ENCODE peak calls at places on chromosomes 5 and 9, in six cellular contexts. D is MM.1S, I is neural progenitor cell, M is HCT116, S is PC-3, B is GM23248. Z is an unnamed sample. For H3K9me3, the result is how much of the 10 kb centered on the place peaks cover.

GRCh38 chr9:16213781-16214515 is 656.5 kb downstream of the BNC2 start:
- DNase-seq in D (no peak), I (no peak), M (no peak), S (peak), B (peak), Z (peak)

GRCh38 chr5:175878544-175879438 is 7.4 kb downstream of the CPLX2 start:
- DNase-seq in D (no peak), I (peak), M (no peak), S (no peak), B (peak), Z (peak)

GRCh38 chr9:81225586-81225985 is 463.8 kb downstream of the TLE1 start:
- DNase-seq in D (no peak), I (no peak), M (no peak), S (no peak), B (no peak), Z (no peak)

GRCh38 chr5:147290261-147290660 is 55.4 kb downstream of the STK32A start:
- DNase-seq in D (no peak), I (peak), M (no peak), S (no peak), B (no peak), Z (no peak)

GRCh38 chr9:98085955-98086354 is 29.4 kb downstream of the NANS start:
- DNase-seq in D (no peak), I (peak), M (no peak), S (peak), B (no peak), Z (no peak)

GRCh38 chr9:108859459-108860114 is 2.5 kb upstream of the ACTL7A start:
- DNase-seq in D (no peak), I (no peak), M (no peak), S (no peak), B (no peak), Z (no peak)

GRCh38 chr9:23492126-23493002 is 333.7 kb downstream of the ELAVL2 start:
- DNase-seq in D (peak), I (peak), M (no peak), S (peak), B (peak), Z (peak)

GRCh38 chr5:109553826-109554225 is 135.9 kb upstream of the MAN2A1 start:
- DNase-seq in D (no peak), I (no peak), M (no peak), S (no peak), B (no peak), Z (no peak)

GRCh38 chr5:41852293-41852692 is 17.9 kb downstream of the OXCT1 start:
- DNase-seq in D (no peak), I (no peak), M (no peak), S (no peak), B (no peak), Z (no peak)

GRCh38 chr9:4666042-4666699 is at the start of gene SPATA6L:
- DNase-seq in D (no peak), I (peak), M (no peak), S (peak), B (peak), Z (peak)

GRCh38 chr5:109225695-109226094 is 184.1 kb downstream of the PJA2 start:
- DNase-seq in D (no peak), I (no peak), M (no peak), S (no peak), B (no peak), Z (peak)

GRCh38 chr9:125472926-125473701 is 211.5 kb downstream of the GAPVD1 start:
- DNase-seq in D (no peak), I (peak), M (no peak), S (no peak), B (peak), Z (peak)

GRCh38 chr9:133679056-133679455 is 42.9 kb downstream of the DBH start:
- DNase-seq in D (no peak), I (no peak), M (no peak), S (no peak), B (no peak), Z (no peak)

GRCh38 chr5:35073168-35073567 is 25.4 kb upstream of the AGXT2 start:
- DNase-seq in D (no peak), I (no peak), M (no peak), S (no peak), B (no peak), Z (no peak)

GRCh38 chr5:96875805-96876291 is 452 bp upstream of the ERAP2 start:
- DNase-seq in D (peak), I (no peak), M (no peak), S (no peak), B (peak), Z (no peak)

GRCh38 chr9:38126730-38127129 is 57.7 kb upstream of the SHB start:
- DNase-seq in D (no peak), I (no peak), M (no peak), S (peak), B (no peak), Z (no peak)

GRCh38 chr9:122325124-122325523 is 45.7 kb upstream of the PTGS1 start:
- DNase-seq in D (no peak), I (no peak), M (no peak), S (no peak), B (peak), Z (no peak)

GRCh38 chr5:67221487-67222242 is 25.1 kb upstream of the CD180 start:
- DNase-seq in D (peak), I (no peak), M (no peak), S (no peak), B (no peak), Z (no peak)

GRCh38 chr5:178288373-178289368 is 56.1 kb upstream of the PHYKPL start:
- DNase-seq in D (no peak), I (peak), M (no peak), S (peak), B (peak), Z (peak)

GRCh38 chr5:10699281-10699874 is 61.7 kb downstream of the DAP start:
- DNase-seq in D (no peak), I (no peak), M (no peak), S (no peak), B (no peak), Z (no peak)

GRCh38 chr5:138789771-138790242 is 36.6 kb downstream of the CTNNA1 start:
- DNase-seq in D (peak), I (peak), M (peak), S (no peak), B (peak), Z (peak)

GRCh38 chr5:111942661-111943401 is 185.8 kb upstream of the NREP start:
- DNase-seq in D (no peak), I (no peak), M (no peak), S (no peak), B (peak), Z (no peak)

GRCh38 chr9:115008536-115008935 is 78.1 kb upstream of the TNFSF8 start:
- DNase-seq in D (no peak), I (peak), M (no peak), S (peak), B (peak), Z (peak)

GRCh38 chr9:115012476-115012875 is 82.1 kb upstream of the TNFSF8 start:
- DNase-seq in D (no peak), I (no peak), M (no peak), S (no peak), B (no peak), Z (no peak)

GRCh38 chr9:115004535-115004934 is 74.1 kb upstream of the TNFSF8 start:
- DNase-seq in D (no peak), I (no peak), M (no peak), S (no peak), B (peak), Z (no peak)

GRCh38 chr9:115002371-115003120 is 72.2 kb upstream of the TNFSF8 start:
- DNase-seq in D (no peak), I (no peak), M (no peak), S (no peak), B (peak), Z (no peak)

DNA sequence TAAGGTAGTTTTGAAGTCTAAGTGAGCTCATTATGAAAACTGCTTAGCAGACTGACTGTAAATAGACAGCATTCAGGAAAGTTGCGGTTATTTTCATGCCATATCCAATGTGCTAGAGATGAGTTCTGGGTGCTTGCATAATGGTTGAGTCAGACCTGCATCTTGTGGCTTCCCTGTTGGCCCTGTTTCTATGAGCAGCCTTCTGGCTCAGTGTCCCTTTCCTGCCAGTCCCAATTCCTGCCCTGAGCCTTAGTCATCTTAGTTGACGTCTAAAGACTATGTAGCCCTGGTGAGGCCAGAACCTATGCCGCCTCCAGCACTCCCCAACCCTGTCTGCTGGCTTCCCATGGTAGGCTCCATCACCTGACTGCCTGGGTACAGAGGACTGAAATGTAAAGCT is 76.3 kb upstream of the TNFSF8 start:
- DNase-seq in D (no peak), I (no peak), M (no peak), S (peak), B (peak), Z (no peak)
- H3K9me3 ChIP-seq in D (under half), I (under half), M (under half), S (under half), B (under half), Z (under half)

DNA sequence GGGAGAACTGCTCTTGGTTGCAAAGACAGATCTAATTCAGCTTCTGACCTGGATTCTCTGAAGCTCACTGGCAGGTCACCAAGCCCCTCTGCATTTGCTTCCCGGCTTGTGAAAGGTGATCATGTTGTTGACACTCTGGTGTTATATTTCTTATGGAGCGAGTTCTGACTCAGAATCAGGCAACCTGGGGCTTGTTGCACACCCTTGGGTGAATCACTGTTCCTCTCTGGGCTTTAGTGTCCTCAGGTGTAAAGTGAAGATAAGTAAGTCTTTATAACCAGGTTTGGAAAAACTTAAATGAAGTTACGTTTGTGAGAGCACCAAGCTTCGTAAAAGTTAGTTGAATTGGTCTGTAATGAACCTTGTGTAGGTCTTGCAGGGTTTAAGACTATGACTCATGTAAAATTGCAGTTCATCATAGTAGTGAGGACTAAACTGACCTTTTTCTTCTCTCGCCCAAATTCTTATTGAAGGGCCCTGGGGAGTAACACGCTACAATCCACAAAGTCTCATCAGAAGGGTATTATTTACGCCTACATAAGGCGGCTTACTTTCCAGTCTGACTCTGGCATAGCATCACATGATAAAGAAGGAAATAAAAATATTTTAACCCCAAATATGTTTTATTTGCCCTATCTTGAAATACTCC is 218.7 kb downstream of the TMEM38B start:
- DNase-seq in D (no peak), I (no peak), M (peak), S (peak), B (no peak), Z (peak)
- TF ChIP-seq EZH2phosphoT487 in D (no peak), I (no peak), M (no peak), S (no peak), B (no peak), Z (no peak)

DNA sequence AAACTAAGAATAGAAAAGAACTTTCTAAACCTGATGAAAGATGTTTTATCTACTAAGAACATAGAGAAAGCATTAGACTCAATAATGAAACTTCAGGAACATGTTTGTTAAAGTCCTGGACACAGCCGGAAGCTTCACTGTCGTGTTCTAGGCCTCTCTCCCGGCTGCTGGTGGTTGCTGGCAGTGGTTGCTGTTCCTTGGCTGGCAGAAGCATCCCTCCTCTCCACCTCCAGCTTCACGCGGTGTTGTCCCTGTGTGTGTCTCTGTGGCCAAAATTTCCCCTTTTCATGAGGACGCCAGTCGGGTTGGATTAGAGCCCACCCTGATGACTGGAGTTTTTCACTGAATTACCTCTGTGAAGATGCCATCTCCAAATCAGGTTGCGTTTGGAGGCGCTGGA is 6.5 kb upstream of the MED10 start:
- DNase-seq in D (no peak), I (no peak), M (no peak), S (no peak), B (no peak), Z (no peak)
- TF ChIP-seq EZH2 in D (no peak), I (no peak), M (no peak), S (no peak), B (no peak), Z (no peak)

GRCh38 chr5:3598236-3598635 is 2.6 kb downstream of the IRX1 start:
- DNase-seq in D (no peak), I (no peak), M (no peak), S (no peak), B (peak), Z (no peak)
- H3K9me3 ChIP-seq in D (under half), I (under half), M (under half), S (under half), B (under half), Z (under half)

DNA sequence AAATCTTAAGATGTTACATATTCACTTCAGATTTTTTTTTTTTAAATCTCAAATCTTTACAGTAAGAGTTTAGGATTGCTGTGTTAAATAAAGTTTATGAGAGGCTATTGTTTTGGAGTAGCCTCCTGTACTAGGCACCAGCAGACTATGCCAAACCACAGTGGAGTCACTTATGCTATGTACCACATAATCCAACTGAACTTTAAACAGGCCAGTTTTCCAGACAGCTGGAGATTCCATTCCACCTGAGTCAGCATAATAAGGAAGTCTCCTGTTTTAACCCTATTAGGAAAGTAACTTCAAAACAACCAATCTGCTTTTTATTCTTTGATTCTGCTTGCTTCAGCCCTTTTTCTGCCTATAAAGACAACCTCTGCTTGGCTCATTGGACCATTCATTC is 205.2 kb downstream of the CSNK1G3 start:
- DNase-seq in D (no peak), I (no peak), M (no peak), S (peak), B (peak), Z (no peak)
- TF ChIP-seq EZH2phosphoT487 in D (no peak), I (no peak), M (no peak), S (no peak), B (no peak), Z (no peak)

GRCh38 chr9:75891277-75892167 is 1.0 kb downstream of the PCSK5 start:
- DNase-seq in D (peak), I (peak), M (peak), S (no peak), B (peak), Z (peak)
- TF ChIP-seq EZH2 in D (no peak), I (peak), M (no peak), S (no peak), B (no peak), Z (no peak)

DNA sequence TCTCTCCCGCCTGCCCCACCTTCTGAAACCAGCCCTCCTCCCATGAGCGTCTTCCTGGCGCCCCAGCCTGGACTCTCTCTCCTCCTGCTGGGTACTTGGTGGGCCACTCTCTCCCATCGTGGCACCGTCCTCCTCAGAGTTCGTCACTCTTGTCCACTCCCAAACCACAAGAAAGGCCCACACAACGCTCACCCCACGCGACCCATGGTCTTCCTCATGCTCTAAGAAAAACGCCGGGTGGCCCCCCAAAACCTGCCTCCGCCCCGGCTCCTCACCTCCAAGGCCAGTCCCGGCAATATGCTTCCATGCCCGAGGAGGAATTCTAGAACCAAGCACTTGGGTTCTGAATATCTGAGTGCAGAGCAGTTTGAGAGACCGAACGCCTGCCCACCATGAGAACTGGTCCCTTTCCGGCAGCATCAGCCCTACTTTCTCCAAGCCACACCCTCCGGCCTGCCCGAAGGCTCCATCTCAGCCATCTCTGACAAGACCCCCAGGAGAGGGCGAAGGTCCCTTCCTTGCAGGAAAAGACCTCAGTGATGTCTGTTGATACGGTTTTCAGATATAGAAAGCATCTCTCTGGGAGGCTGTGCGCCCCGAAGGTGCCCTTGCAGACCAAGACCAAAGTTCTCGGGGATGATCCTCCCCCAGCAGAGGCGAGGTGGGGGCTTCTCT is 15.0 kb downstream of the SLC6A3 start:
- DNase-seq in D (no peak), I (no peak), M (no peak), S (no peak), B (no peak), Z (no peak)
- H3K9me3 ChIP-seq in D (under half), I (under half), M (under half), S (under half), B (under half), Z (under half)